ENCODE peak calls at places on chromosome 18, in six cellular contexts. J is ovary, L is suprapubic skin, F is vagina, X is heart left ventricle, U is OCI-LY7. N is an unnamed sample.

GRCh38 chr18:76518543-76519155 is 23.6 kb upstream of the ZNF516 start:
- DNase-seq in J (peak; percentile 80), L (peak; percentile 76), F (no peak), X (peak; percentile 50), U (no peak), N (no peak)

GRCh38 chr18:7370812-7371211 is 139.9 kb downstream of the LRRC30 start:
- DNase-seq in J (peak; percentile 21), L (no peak), F (no peak), X (peak; percentile 89), U (no peak), N (no peak)

GRCh38 chr18:12049983-12050811 is 43.4 kb upstream of the ANKRD62 start:
- DNase-seq in J (no peak), L (no peak), F (no peak), X (no peak), U (peak; percentile 79), N (no peak)

GRCh38 chr18:50268022-50268747 is 1.9 kb upstream of the CFAP53 start:
- DNase-seq in J (peak; percentile 73), L (peak; percentile 87), F (no peak), X (peak; percentile 83), U (peak; percentile 75), N (no peak)

GRCh38 chr18:41767960-41768359 is 187.1 kb upstream of the PIK3C3 start:
- DNase-seq in J (no peak), L (no peak), F (no peak), X (no peak), U (no peak), N (no peak)

GRCh38 chr18:69894467-69894866 is 53.2 kb downstream of the CD226 start:
- DNase-seq in J (no peak), L (no peak), F (no peak), X (no peak), U (no peak), N (no peak)

GRCh38 chr18:12027046-12027445 is 45.7 kb downstream of the IMPA2 start:
- DNase-seq in J (no peak), L (peak; percentile 79), F (no peak), X (no peak), U (no peak), N (no peak)

GRCh38 chr18:66764225-66764624 is 160.3 kb upstream of the CDH19 start:
- DNase-seq in J (no peak), L (no peak), F (no peak), X (peak; percentile 26), U (no peak), N (no peak)

GRCh38 chr18:52936931-52937330 is 596.9 kb downstream of the DCC start:
- DNase-seq in J (no peak), L (no peak), F (no peak), X (no peak), U (no peak), N (no peak)

GRCh38 chr18:36315736-36316135 is 18.2 kb downstream of the FHOD3 start:
- DNase-seq in J (no peak), L (no peak), F (peak; percentile 54), X (no peak), U (no peak), N (no peak)

GRCh38 chr18:5669585-5669984 is 125.8 kb upstream of the EPB41L3 start:
- DNase-seq in J (no peak), L (no peak), F (no peak), X (no peak), U (no peak), N (no peak)

GRCh38 chr18:63888473-63889190 is 1.1 kb downstream of the SERPINB2 start:
- DNase-seq in J (no peak), L (peak; percentile 69), F (no peak), X (no peak), U (no peak), N (no peak)

GRCh38 chr18:52426041-52426440 is 86.0 kb downstream of the DCC start:
- DNase-seq in J (no peak), L (no peak), F (no peak), X (no peak), U (no peak), N (no peak)

GRCh38 chr18:7116001-7116831 is 1.4 kb downstream of the LAMA1 start:
- DNase-seq in J (no peak), L (no peak), F (no peak), X (no peak), U (no peak), N (no peak)

GRCh38 chr18:68428026-68428425 is 286.9 kb downstream of the TMX3 start:
- DNase-seq in J (no peak), L (no peak), F (no peak), X (peak; percentile 10), U (no peak), N (peak; percentile 67)

GRCh38 chr18:24170389-24170788 is 31.5 kb downstream of the CABYR start:
- DNase-seq in J (no peak), L (no peak), F (no peak), X (no peak), U (no peak), N (no peak)

GRCh38 chr18:58269931-58270330 is 225.9 kb downstream of the NEDD4L start:
- DNase-seq in J (no peak), L (no peak), F (no peak), X (no peak), U (no peak), N (no peak)

GRCh38 chr18:744824-745597 is 32.6 kb upstream of the ENOSF1 start:
- DNase-seq in J (no peak), L (no peak), F (no peak), X (no peak), U (no peak), N (no peak)

GRCh38 chr18:28176674-28176932 is 327 bp downstream of the CDH2 start:
- DNase-seq in J (peak; percentile 22), L (no peak), F (no peak), X (no peak), U (no peak), N (no peak)

GRCh38 chr18:49645836-49646235 is 84.0 kb downstream of the LIPG start:
- DNase-seq in J (no peak), L (peak; percentile 79), F (peak; percentile 94), X (peak; percentile 72), U (no peak), N (peak; percentile 13)

GRCh38 chr18:42182728-42183700 is 228.0 kb downstream of the PIK3C3 start:
- DNase-seq in J (no peak), L (no peak), F (no peak), X (no peak), U (no peak), N (no peak)

DNA sequence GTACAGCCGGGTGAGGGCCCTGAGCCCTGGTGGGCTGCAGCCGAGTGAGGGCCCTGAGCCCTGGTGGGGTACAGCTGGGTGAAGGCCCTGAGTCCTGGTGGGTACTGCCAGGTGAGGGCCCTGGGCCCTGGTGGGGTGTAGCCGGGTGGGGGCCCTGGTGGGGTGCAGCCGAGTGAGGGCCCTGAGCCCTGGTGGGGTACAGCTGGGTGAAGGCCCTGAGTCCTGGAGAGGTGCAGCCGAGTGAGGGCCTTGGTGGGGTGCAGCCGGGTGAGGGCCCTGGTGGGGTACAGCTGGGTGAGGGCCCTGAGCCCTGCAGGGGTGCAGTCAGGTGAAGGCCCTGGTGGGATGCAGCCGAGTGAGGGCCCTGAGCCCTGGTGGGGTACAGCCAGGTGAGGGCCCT is 37.5 kb downstream of the CTDP1 start:
- DNase-seq in J (no peak), L (no peak), F (no peak), X (no peak), U (no peak), N (no peak)
- H3K36me3 ChIP-seq in J (no peaks in the 10 kb centered on the region), L (peaks cover 90% of the 10 kb centered on the region), F (no peaks in the 10 kb centered on the region), X (peaks cover 77% of the 10 kb centered on the region), U (peaks cover 2% of the 10 kb centered on the region), N (peaks cover 26% of the 10 kb centered on the region)

GRCh38 chr18:9845256-9845655 is 40.5 kb upstream of the TXNDC2 start:
- DNase-seq in J (no peak), L (no peak), F (no peak), X (no peak), U (no peak), N (no peak)
- H3K36me3 ChIP-seq in J (no peaks in the 10 kb centered on the region), L (no peaks in the 10 kb centered on the region), F (no peaks in the 10 kb centered on the region), X (no peaks in the 10 kb centered on the region), U (no peaks in the 10 kb centered on the region), N (no peaks in the 10 kb centered on the region)

DNA sequence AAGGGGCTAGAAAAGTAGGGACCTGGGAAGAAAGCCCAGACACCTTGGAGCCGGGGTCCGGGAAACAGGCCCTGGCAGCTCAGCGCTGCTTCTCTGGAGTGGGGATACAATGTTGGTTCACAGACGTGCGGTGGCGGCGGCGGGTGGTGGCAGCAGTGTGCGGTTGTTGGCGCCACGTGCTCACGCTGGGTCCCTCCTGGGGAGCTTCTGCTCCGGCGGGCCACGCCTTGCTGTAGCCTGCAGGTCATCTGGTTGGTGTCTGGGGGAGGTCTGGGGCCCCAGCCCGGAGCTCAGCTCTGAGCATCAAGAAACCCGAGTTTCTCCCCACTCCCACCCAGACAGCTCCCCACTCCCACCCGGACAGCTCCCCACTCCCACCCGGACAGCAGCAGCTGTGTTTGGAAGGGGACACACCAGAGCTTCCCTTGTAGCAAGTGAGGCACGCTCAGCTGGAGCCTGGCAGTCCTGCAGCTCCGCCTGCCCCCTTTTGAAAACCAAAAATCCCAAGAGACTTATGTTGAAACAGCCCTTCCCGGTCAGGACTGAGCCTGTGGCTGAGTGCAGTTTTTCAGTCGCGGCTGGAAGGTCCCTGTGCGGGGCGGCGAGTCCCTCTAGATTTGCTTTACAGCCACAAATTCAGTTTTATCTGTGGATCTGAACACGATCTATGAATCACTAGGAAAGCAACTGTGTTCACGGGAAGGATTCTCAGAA is 46.9 kb downstream of the NFATC1 start:
- DNase-seq in J (no peak), L (no peak), F (no peak), X (no peak), U (peak; percentile 19), N (no peak)
- H3K36me3 ChIP-seq in J (no peaks in the 10 kb centered on the region), L (peaks cover 6% of the 10 kb centered on the region), F (no peaks in the 10 kb centered on the region), X (peaks cover 5% of the 10 kb centered on the region), U (peaks cover 5% of the 10 kb centered on the region), N (no peaks in the 10 kb centered on the region)

GRCh38 chr18:8721716-8722115 is 16.4 kb downstream of the MTCL1 start:
- DNase-seq in J (no peak), L (no peak), F (peak; percentile 44), X (no peak), U (no peak), N (no peak)

GRCh38 chr18:8720141-8720540 is 14.8 kb downstream of the MTCL1 start:
- DNase-seq in J (no peak), L (no peak), F (no peak), X (no peak), U (no peak), N (no peak)

GRCh38 chr18:8724452-8724851 is 19.1 kb downstream of the MTCL1 start:
- DNase-seq in J (no peak), L (no peak), F (peak; percentile 20), X (no peak), U (no peak), N (no peak)

GRCh38 chr18:8721094-8721669 is 15.8 kb downstream of the MTCL1 start:
- DNase-seq in J (no peak), L (no peak), F (peak; percentile 56), X (no peak), U (no peak), N (no peak)

GRCh38 chr18:8722946-8723477 is 17.7 kb downstream of the MTCL1 start:
- DNase-seq in J (no peak), L (no peak), F (no peak), X (no peak), U (no peak), N (no peak)
- H3K36me3 ChIP-seq in J (no peaks in the 10 kb centered on the region), L (no peaks in the 10 kb centered on the region), F (no peaks in the 10 kb centered on the region), X (no peaks in the 10 kb centered on the region), U (peaks cover 95% of the 10 kb centered on the region), N (peaks cover 32% of the 10 kb centered on the region)

GRCh38 chr18:3806656-3807055 is 356.7 kb downstream of the TGIF1 start:
- DNase-seq in J (no peak), L (no peak), F (no peak), X (no peak), U (no peak), N (no peak)
- H3K36me3 ChIP-seq in J (no peaks in the 10 kb centered on the region), L (no peaks in the 10 kb centered on the region), F (no peaks in the 10 kb centered on the region), X (no peaks in the 10 kb centered on the region), U (no peaks in the 10 kb centered on the region), N (no peaks in the 10 kb centered on the region)

GRCh38 chr18:31072175-31072574 is 29.6 kb upstream of the DSC3 start:
- DNase-seq in J (no peak), L (no peak), F (no peak), X (no peak), U (no peak), N (no peak)
- H3K36me3 ChIP-seq in J (no peaks in the 10 kb centered on the region), L (peaks cover 8% of the 10 kb centered on the region), F (no peaks in the 10 kb centered on the region), X (peaks cover 27% of the 10 kb centered on the region), U (no peaks in the 10 kb centered on the region), N (no peaks in the 10 kb centered on the region)